ENCODE peak calls at places on chromosome 18, in six cellular contexts. X, L, E, Z, H and B are unnamed samples. For H3K9me3 and H3K4me1, the result is how much of the 10 kb centered on the place peaks cover.

GRCh38 chr18:3230401-3231334 is 10.9 kb upstream of the MYOM1 start:
- DNase-seq in X (no peak), L (no peak), E (no peak), Z (no peak), H (no peak), B (no peak)

GRCh38 chr18:31269508-31270074 is 48.4 kb upstream of the DSG1 start:
- DNase-seq in X (no peak), L (peak), E (no peak), Z (no peak), H (no peak), B (no peak)

GRCh38 chr18:28065031-28065792 is 111.7 kb downstream of the CDH2 start:
- DNase-seq in X (peak), L (no peak), E (peak), Z (no peak), H (no peak), B (no peak)

GRCh38 chr18:34709631-34710429 is at the start of gene DTNA:
- DNase-seq in X (peak), L (peak), E (no peak), Z (no peak), H (no peak), B (no peak)

GRCh38 chr18:78939105-78939504 is 40.5 kb upstream of the SALL3 start:
- DNase-seq in X (no peak), L (no peak), E (no peak), Z (no peak), H (no peak), B (no peak)

GRCh38 chr18:50429207-50429948 is 54.5 kb downstream of the SKA1 start:
- DNase-seq in X (peak), L (peak), E (peak), Z (no peak), H (no peak), B (no peak)

GRCh38 chr18:47418746-47419145 is 167.3 kb upstream of the SKOR2 start:
- DNase-seq in X (no peak), L (no peak), E (no peak), Z (no peak), H (no peak), B (no peak)

GRCh38 chr18:8257851-8258434 is 351.3 kb upstream of the RAB12 start:
- DNase-seq in X (no peak), L (no peak), E (no peak), Z (no peak), H (no peak), B (no peak)

GRCh38 chr18:23377669-23378469 is 75.2 kb upstream of the RIOK3 start:
- DNase-seq in X (no peak), L (peak), E (peak), Z (no peak), H (no peak), B (no peak)

GRCh38 chr18:23378470-23378764 is 74.7 kb upstream of the RIOK3 start:
- DNase-seq in X (no peak), L (peak), E (no peak), Z (no peak), H (no peak), B (no peak)

GRCh38 chr18:23384778-23385736 is 68.0 kb upstream of the RIOK3 start:
- DNase-seq in X (no peak), L (peak), E (peak), Z (no peak), H (no peak), B (no peak)

GRCh38 chr18:23380001-23380550 is 73.0 kb upstream of the RIOK3 start:
- DNase-seq in X (no peak), L (no peak), E (no peak), Z (no peak), H (no peak), B (no peak)

GRCh38 chr18:23380817-23381216 is 72.3 kb upstream of the RIOK3 start:
- DNase-seq in X (no peak), L (no peak), E (no peak), Z (no peak), H (no peak), B (no peak)
- H3K27ac ChIP-seq in X (no peak), L (no peak), E (no peak), Z (no peak), H (no peak), B (no peak)

GRCh38 chr18:14974088-14974487 is 226.1 kb downstream of the ANKRD30B start:
- DNase-seq in X (no peak), L (no peak), E (no peak), Z (no peak), H (no peak), B (no peak)
- H3K9me3 ChIP-seq in X (under half), L (under half), E (under half), Z (under half), H (under half), B (under half)

DNA sequence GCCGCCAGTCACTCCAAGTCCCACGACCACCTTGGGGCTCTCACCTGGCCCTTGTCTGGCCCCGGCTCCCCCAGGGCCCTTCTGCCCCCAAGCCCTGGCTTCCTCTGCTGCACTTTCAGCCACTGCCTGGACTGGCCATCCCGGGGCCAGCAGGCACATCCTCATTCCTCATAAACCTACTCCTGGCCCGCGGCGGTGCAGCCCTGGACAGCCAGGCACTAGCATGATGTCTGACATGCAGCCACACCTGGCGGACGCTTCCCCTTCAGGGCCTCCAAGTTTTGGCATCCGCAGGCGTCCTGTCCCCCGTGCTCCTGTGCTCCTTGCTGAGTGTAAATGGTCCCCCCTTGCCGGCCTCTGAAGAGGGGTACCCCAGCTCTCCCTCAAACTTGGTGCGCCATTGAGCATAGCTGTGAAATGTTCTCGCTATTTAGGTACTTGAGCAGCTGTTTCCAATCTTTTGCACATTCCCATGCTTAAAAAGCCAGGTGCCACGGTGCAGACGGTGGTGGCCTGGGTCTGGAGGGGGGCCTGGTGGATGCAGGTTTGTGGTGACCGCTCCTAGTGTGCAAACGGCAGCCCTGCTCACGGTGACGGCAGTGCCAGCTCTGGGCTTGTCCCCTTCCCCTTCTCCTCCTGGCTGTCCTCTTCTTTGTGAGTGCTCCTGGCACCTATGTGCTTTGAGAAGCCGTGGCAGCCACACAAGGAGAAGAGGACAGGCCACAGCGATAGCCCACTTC is 123.8 kb downstream of the MBP start:
- DNase-seq in X (no peak), L (no peak), E (no peak), Z (no peak), H (no peak), B (no peak)
- H3K4me1 ChIP-seq in X (under half), L (under half), E (under half), Z (under half), H (under half), B (under half)

DNA sequence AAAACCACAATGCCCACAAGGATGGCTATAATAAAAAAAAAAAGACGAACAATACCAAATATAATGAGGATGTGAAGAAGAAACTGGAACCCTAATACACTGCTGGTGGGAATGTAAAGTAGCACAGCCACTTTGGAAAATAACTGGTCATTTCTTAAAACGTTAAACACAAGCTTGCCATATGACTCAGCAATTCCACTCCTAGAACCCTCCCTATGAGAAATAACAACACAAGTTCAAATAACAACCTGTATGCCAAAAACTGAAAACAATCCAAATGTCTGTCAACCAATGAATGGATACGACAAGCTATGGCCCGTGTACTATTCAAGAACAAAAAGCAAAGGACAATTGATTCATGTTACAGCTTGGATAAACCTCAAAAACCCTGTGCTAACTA is 7.0 kb upstream of the ALPK2 start:
- DNase-seq in X (no peak), L (no peak), E (no peak), Z (no peak), H (no peak), B (no peak)
- H3K27ac ChIP-seq in X (no peak), L (no peak), E (no peak), Z (no peak), H (peak), B (no peak)